ENCODE peak calls at places on chromosomes 11 and 22, in ten cellular contexts. One of them, this sample, is unnamed.

GRCh38 chr22:36776722-36777121 is 803 bp upstream of the IFT27 start:
- DNase-seq in HuH-7.5: no peak
- DNase-seq in neural crest cell: no peak
- DNase-seq in activated gamma-delta T cell: no peak
- DNase-seq in iris pigment epithelial cell: no peak
- DNase-seq in T-helper 2 cell: no peak
- DNase-seq in NCI-H1930: no peak
- DNase-seq in A172: no peak
- DNase-seq in memory B cell: no peak
- DNase-seq in heart left ventricle: no peak
- DNase-seq in this sample: no peak

GRCh38 chr11:18309691-18310090 is 12.2 kb downstream of the HPS5 start:
- DNase-seq in HuH-7.5: no peak
- DNase-seq in neural crest cell: no peak
- DNase-seq in activated gamma-delta T cell: no peak
- DNase-seq in iris pigment epithelial cell: peak
- DNase-seq in T-helper 2 cell: no peak
- DNase-seq in NCI-H1930: no peak
- DNase-seq in A172: no peak
- DNase-seq in memory B cell: no peak
- DNase-seq in heart left ventricle: no peak
- DNase-seq in this sample: no peak

GRCh38 chr11:396948-397548 is 3.0 kb downstream of the PKP3 start:
- DNase-seq in HuH-7.5: no peak
- DNase-seq in neural crest cell: no peak
- DNase-seq in activated gamma-delta T cell: peak
- DNase-seq in iris pigment epithelial cell: peak
- DNase-seq in T-helper 2 cell: no peak
- DNase-seq in NCI-H1930: peak
- DNase-seq in A172: no peak
- DNase-seq in memory B cell: no peak
- DNase-seq in heart left ventricle: peak
- DNase-seq in this sample: peak

GRCh38 chr11:86511086-86511551 is 136.4 kb downstream of the CCDC81 start:
- DNase-seq in HuH-7.5: no peak
- DNase-seq in neural crest cell: no peak
- DNase-seq in activated gamma-delta T cell: no peak
- DNase-seq in iris pigment epithelial cell: peak
- DNase-seq in T-helper 2 cell: no peak
- DNase-seq in NCI-H1930: no peak
- DNase-seq in A172: peak
- DNase-seq in memory B cell: no peak
- DNase-seq in heart left ventricle: no peak
- DNase-seq in this sample: no peak

GRCh38 chr11:105621985-105622384 is 12.1 kb downstream of the GRIA4 start:
- DNase-seq in HuH-7.5: no peak
- DNase-seq in neural crest cell: no peak
- DNase-seq in activated gamma-delta T cell: no peak
- DNase-seq in iris pigment epithelial cell: no peak
- DNase-seq in T-helper 2 cell: no peak
- DNase-seq in NCI-H1930: no peak
- DNase-seq in A172: no peak
- DNase-seq in memory B cell: no peak
- DNase-seq in heart left ventricle: no peak
- DNase-seq in this sample: no peak

GRCh38 chr11:4589024-4589423 is 4.8 kb upstream of the OR52I1 start:
- DNase-seq in HuH-7.5: no peak
- DNase-seq in neural crest cell: no peak
- DNase-seq in activated gamma-delta T cell: no peak
- DNase-seq in iris pigment epithelial cell: no peak
- DNase-seq in T-helper 2 cell: no peak
- DNase-seq in NCI-H1930: no peak
- DNase-seq in A172: no peak
- DNase-seq in memory B cell: no peak
- DNase-seq in heart left ventricle: no peak
- DNase-seq in this sample: no peak

GRCh38 chr11:128483211-128483788 is 104.1 kb downstream of the ETS1 start:
- DNase-seq in HuH-7.5: no peak
- DNase-seq in neural crest cell: no peak
- DNase-seq in activated gamma-delta T cell: no peak
- DNase-seq in iris pigment epithelial cell: no peak
- DNase-seq in T-helper 2 cell: no peak
- DNase-seq in NCI-H1930: no peak
- DNase-seq in A172: no peak
- DNase-seq in memory B cell: peak
- DNase-seq in heart left ventricle: no peak
- DNase-seq in this sample: peak

GRCh38 chr22:29190915-29191314 is 14.8 kb upstream of the EMID1 start:
- DNase-seq in HuH-7.5: no peak
- DNase-seq in neural crest cell: no peak
- DNase-seq in activated gamma-delta T cell: no peak
- DNase-seq in iris pigment epithelial cell: no peak
- DNase-seq in T-helper 2 cell: no peak
- DNase-seq in NCI-H1930: no peak
- DNase-seq in A172: no peak
- DNase-seq in memory B cell: no peak
- DNase-seq in heart left ventricle: no peak
- DNase-seq in this sample: no peak

GRCh38 chr11:27353593-27354358 is 9.2 kb downstream of the CCDC34 start:
- DNase-seq in HuH-7.5: peak
- DNase-seq in neural crest cell: no peak
- DNase-seq in activated gamma-delta T cell: no peak
- DNase-seq in iris pigment epithelial cell: peak
- DNase-seq in T-helper 2 cell: no peak
- DNase-seq in NCI-H1930: no peak
- DNase-seq in A172: no peak
- DNase-seq in memory B cell: no peak
- DNase-seq in heart left ventricle: no peak
- DNase-seq in this sample: no peak

GRCh38 chr11:56916162-56916561 is 72.6 kb upstream of the OR5AK2 start:
- DNase-seq in HuH-7.5: no peak
- DNase-seq in neural crest cell: no peak
- DNase-seq in activated gamma-delta T cell: no peak
- DNase-seq in iris pigment epithelial cell: no peak
- DNase-seq in T-helper 2 cell: no peak
- DNase-seq in NCI-H1930: no peak
- DNase-seq in A172: no peak
- DNase-seq in memory B cell: no peak
- DNase-seq in heart left ventricle: no peak
- DNase-seq in this sample: no peak

GRCh38 chr22:37254867-37255233 is 10.8 kb upstream of the RAC2 start:
- DNase-seq in HuH-7.5: no peak
- DNase-seq in neural crest cell: no peak
- DNase-seq in activated gamma-delta T cell: no peak
- DNase-seq in iris pigment epithelial cell: peak
- DNase-seq in T-helper 2 cell: no peak
- DNase-seq in NCI-H1930: no peak
- DNase-seq in A172: peak
- DNase-seq in memory B cell: no peak
- DNase-seq in heart left ventricle: no peak
- DNase-seq in this sample: no peak